ENCODE peak calls at places on chromosomes 12 and 14, in four cellular contexts. X, R, I and M are unnamed samples. For H3K27me3, the result is how much of the 10 kb centered on the place peaks cover.

GRCh38 chr12:86550222-86551145 is 294.3 kb upstream of the MGAT4C start:
- DNase-seq in X (no peak), R (no peak), I (no peak), M (no peak)

GRCh38 chr12:92735131-92735721 is 32.4 kb downstream of the PLEKHG7 start:
- DNase-seq in X (no peak), R (no peak), I (no peak), M (no peak)

GRCh38 chr12:69388371-69388770 is 28.8 kb downstream of the YEATS4 start:
- DNase-seq in X (no peak), R (no peak), I (no peak), M (no peak)

GRCh38 chr12:53053223-53054111 is 3.6 kb downstream of the TNS2 start:
- DNase-seq in X (peak), R (peak), I (peak), M (peak)

GRCh38 chr12:12821975-12822374 is 8.8 kb downstream of the DDX47 start:
- DNase-seq in X (no peak), R (no peak), I (no peak), M (no peak)

GRCh38 chr14:24394275-24394674 is 4.5 kb upstream of the NYNRIN start:
- DNase-seq in X (no peak), R (no peak), I (no peak), M (no peak)

GRCh38 chr14:88422919-88423318 is 37.5 kb downstream of the SPATA7 start:
- DNase-seq in X (no peak), R (no peak), I (no peak), M (no peak)

GRCh38 chr14:87494010-87494409 is 499.0 kb downstream of the GALC start:
- DNase-seq in X (no peak), R (no peak), I (no peak), M (no peak)

GRCh38 chr14:30903285-30904124 is 29.1 kb downstream of the COCH start:
- DNase-seq in X (no peak), R (no peak), I (no peak), M (no peak)

DNA sequence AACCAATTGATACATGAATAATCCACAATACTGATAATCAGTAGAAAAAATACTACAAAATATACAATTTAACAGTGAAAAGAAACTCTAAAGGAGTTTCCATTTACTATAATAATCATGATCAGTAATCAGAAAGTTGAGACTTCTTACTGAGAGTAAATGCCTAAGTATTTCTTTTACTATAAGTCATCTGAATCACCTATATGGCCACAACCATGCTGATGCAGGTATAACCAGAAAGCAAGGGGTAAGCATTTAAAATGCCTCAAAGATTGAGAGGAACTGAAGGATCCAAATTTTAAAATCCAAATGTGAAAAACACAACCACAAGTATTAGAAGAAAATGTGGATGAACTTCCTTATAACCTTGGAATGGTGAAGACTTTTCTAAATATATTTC is 23.4 kb downstream of the CDK17 start:
- DNase-seq in X (no peak), R (no peak), I (no peak), M (no peak)
- H3K27ac ChIP-seq in X (no peak), R (no peak), I (peak), M (no peak)

GRCh38 chr12:118984206-118984943 is 3.0 kb downstream of the SRRM4 start:
- DNase-seq in X (no peak), R (no peak), I (no peak), M (no peak)
- H3K27me3 ChIP-seq in X (under half), R (under half), I (under half), M (under half)

GRCh38 chr12:89058393-89058792 is 293.9 kb downstream of the DUSP6 start:
- DNase-seq in X (no peak), R (no peak), I (no peak), M (no peak)
- H3K27ac ChIP-seq in X (no peak), R (no peak), I (no peak), M (no peak)

DNA sequence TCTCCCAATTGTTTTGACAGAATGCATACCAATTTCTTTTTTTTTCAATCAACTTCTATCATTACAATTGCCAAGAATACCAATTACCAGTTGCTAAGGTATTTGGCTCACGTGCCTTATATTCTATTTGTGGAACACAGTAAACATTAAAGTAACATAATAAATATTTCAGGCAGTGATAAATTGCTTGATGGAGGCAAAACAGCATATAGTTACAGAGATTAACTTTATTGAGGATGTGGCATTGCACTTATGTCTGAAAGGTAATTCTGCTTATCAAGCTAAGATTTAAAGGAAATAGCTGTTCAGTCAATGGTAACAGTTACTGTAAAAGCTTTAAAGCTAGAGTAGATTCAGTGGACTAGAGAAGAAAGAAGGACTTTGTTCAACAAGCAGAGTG is 1107.8 kb downstream of the FSCB start:
- DNase-seq in X (no peak), R (no peak), I (no peak), M (no peak)
- H3K27me3 ChIP-seq in X (under half), R (under half), I (under half), M (under half)

GRCh38 chr14:102084931-102085330 is 1.9 kb downstream of the HSP90AA1 start:
- DNase-seq in X (no peak), R (no peak), I (no peak), M (no peak)

GRCh38 chr14:102087762-102088011 is 843 bp upstream of the HSP90AA1 start:
- DNase-seq in X (no peak), R (no peak), I (no peak), M (no peak)

GRCh38 chr14:102085503-102085902 is 1.3 kb downstream of the HSP90AA1 start:
- DNase-seq in X (no peak), R (no peak), I (no peak), M (no peak)

GRCh38 chr14:102086972-102087761 is at the start of gene HSP90AA1:
- DNase-seq in X (peak), R (peak), I (peak), M (peak)

DNA sequence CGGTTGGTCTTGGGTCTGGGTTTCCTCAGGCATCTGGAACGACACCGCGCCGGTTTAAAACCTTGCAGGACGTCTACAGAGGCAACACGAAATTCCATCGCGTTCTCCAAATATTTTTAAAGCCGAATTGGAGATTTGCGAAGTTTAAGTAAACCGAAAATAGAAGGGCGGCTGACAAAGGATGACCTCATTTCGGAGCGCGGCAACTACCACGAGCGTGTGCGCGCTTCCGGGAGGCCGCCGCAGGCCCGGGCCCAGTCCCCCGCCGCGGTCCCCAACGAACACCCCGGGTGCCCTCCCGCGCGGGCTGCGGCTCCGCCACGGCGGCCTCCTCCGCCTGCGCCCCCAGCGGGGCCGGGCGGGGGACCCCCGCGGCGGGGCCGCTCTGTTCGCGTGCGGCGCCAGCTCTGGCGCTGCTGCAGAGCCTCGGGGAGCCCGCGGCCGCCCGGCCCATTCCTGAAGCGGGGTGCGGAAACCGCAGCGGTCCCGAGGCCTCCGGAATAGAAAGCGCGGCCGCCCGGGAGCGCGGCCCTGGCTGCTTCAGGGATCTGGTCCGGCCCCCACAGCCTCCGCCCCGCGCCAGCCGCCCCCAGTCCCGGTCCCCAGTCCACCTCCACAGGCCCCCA is 385 bp downstream of the HSP90AA1 start:
- DNase-seq in X (peak), R (peak), I (peak), M (no peak)
- H3K27ac ChIP-seq in X (peak), R (peak), I (peak), M (peak)

GRCh38 chr12:78260976-78261375 is 430.3 kb downstream of the NAV3 start:
- DNase-seq in X (no peak), R (no peak), I (no peak), M (no peak)

GRCh38 chr12:78261901-78262300 is 431.2 kb downstream of the NAV3 start:
- DNase-seq in X (no peak), R (no peak), I (no peak), M (no peak)
- H3K27me3 ChIP-seq in X (under half), R (under half), I (under half), M (under half)

DNA sequence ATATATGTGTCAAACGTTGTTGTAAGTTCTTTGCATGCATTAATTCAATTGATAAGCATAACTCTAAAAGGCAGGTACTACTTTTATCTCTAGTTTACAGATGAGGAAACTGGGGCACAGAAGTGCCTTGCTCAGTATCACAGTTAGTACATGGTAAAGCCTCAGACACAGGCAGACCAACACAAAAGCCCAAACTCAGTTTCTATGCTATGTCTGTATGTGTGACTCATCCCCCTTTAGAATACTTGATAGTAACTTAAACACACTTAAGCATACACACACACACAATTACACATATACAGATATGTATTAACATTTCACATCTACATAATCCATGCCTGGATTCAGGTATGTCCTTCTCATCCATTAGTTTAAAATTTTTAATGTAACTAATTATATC is 88.0 kb downstream of the EPS8 start:
- DNase-seq in X (no peak), R (no peak), I (no peak), M (no peak)
- H3K27ac ChIP-seq in X (no peak), R (no peak), I (no peak), M (peak)

DNA sequence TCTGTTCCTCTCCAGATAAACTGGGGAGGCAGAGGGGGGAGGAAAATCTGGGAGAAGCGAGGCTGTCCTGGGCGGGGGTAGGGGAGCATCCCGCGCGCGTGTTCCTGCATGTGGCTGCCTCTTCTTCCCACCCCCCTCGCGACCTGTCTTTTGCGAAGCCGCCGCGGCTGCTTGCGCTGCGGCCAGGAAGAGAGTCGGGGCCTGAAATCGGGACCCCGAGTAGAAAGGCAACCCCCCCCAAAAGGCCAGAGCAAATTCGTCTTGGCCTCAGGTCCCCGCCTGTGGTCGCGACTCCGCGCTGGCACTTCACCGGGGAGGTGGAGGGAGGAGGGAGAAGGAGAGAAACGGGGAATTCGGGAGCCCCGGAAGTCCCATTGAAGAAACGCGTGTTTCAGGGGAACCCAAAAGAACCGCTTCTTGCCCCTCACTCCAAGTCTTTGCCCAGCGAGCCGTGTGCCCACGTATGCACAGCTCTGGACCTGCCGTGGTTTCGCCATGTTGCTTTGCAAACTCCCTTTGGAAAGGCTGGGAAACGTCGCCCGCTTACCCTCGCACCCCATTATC is 916 bp downstream of the CCND2 start:
- DNase-seq in X (no peak), R (no peak), I (no peak), M (no peak)
- H3K27me3 ChIP-seq in X (under half), R (under half), I (under half), M (under half)